ENCODE peak calls at places on chromosomes 3 and 15, in nine cellular contexts. G is GM23248; Y is GM06990; B is M059J; S is CD8-positive, alpha-beta memory T cell; H is OCI-LY7; V is GM10248; P is naive thymus-derived CD4-positive, alpha-beta T cell; F is body of pancreas. I is an unnamed sample.

GRCh38 chr3:9153763-9154601 is 95.5 kb downstream of the SRGAP3 start:
- DNase-seq in G (peak), Y (no peak), B (no peak), S (no peak), H (no peak), V (no peak), P (no peak), F (peak), I (no peak)

GRCh38 chr3:14434105-14434504 is 31.7 kb downstream of the SLC6A6 start:
- DNase-seq in G (peak), Y (no peak), B (peak), S (peak), H (no peak), V (no peak), P (no peak), F (no peak), I (no peak)

GRCh38 chr3:155908605-155909004 is 38.2 kb downstream of the GMPS start:
- DNase-seq in G (no peak), Y (no peak), B (no peak), S (no peak), H (no peak), V (no peak), P (no peak), F (no peak), I (no peak)

GRCh38 chr3:144241381-144241780 is 269.8 kb downstream of the DIPK2A start:
- DNase-seq in G (no peak), Y (no peak), B (no peak), S (no peak), H (no peak), V (no peak), P (no peak), F (no peak), I (no peak)

GRCh38 chr15:101017041-101017754 is 98.0 kb downstream of the LRRK1 start:
- DNase-seq in G (no peak), Y (no peak), B (no peak), S (no peak), H (peak), V (no peak), P (no peak), F (no peak), I (no peak)

GRCh38 chr15:76311071-76311956 is at the start of gene ETFA:
- DNase-seq in G (peak), Y (peak), B (peak), S (peak), H (peak), V (peak), P (peak), F (peak), I (peak)

GRCh38 chr15:100889359-100890058 is 9.9 kb downstream of the ALDH1A3 start:
- DNase-seq in G (peak), Y (no peak), B (no peak), S (no peak), H (no peak), V (no peak), P (no peak), F (peak), I (no peak)

GRCh38 chr3:101189786-101190185 is 130.6 kb downstream of the IMPG2 start:
- DNase-seq in G (peak), Y (no peak), B (no peak), S (no peak), H (no peak), V (no peak), P (no peak), F (no peak), I (no peak)

I was measured in Kasumi-1.